ENCODE peak calls at places on chromosomes 5 and 9, in ten cellular contexts. One of them, this sample, is unnamed.

GRCh38 chr5:1763548-1763911 is 36.1 kb downstream of the MRPL36 start:
- DNase-seq in stimulated activated CD4-positive, alpha-beta T cell treated with anti-CD3 and anti-CD28 coated beads, Interleukin-1b, Interleukin-23, amount 100 ng/mL, for 4 hours: peak
- DNase-seq in adrenal gland: peak
- DNase-seq in midbrain: peak
- DNase-seq in choroid plexus epithelial cell: peak
- DNase-seq in epithelial cell of esophagus: peak
- DNase-seq in pancreas: no peak
- DNase-seq in D721Med: no peak
- DNase-seq in OCI-LY7: peak
- DNase-seq in cardiac fibroblast: peak
- DNase-seq in this sample: peak

GRCh38 chr5:91641730-91642350 is 258.7 kb upstream of the ARRDC3 start:
- DNase-seq in cardiac fibroblast: peak
- DNase-seq in OCI-LY7: peak
- DNase-seq in D721Med: no peak
- DNase-seq in epithelial cell of esophagus: peak
- DNase-seq in adrenal gland: no peak
- DNase-seq in pancreas: no peak
- DNase-seq in choroid plexus epithelial cell: peak
- DNase-seq in midbrain: peak
- DNase-seq in stimulated activated CD4-positive, alpha-beta T cell treated with anti-CD3 and anti-CD28 coated beads, Interleukin-1b, Interleukin-23, amount 100 ng/mL, for 4 hours: no peak
- DNase-seq in this sample: no peak

GRCh38 chr5:63931841-63932240 is 30.4 kb downstream of the HTR1A start:
- DNase-seq in choroid plexus epithelial cell: no peak
- DNase-seq in OCI-LY7: no peak
- DNase-seq in pancreas: no peak
- DNase-seq in D721Med: no peak
- DNase-seq in epithelial cell of esophagus: no peak
- DNase-seq in adrenal gland: no peak
- DNase-seq in cardiac fibroblast: no peak
- DNase-seq in midbrain: no peak
- DNase-seq in stimulated activated CD4-positive, alpha-beta T cell treated with anti-CD3 and anti-CD28 coated beads, Interleukin-1b, Interleukin-23, amount 100 ng/mL, for 4 hours: no peak
- DNase-seq in this sample: no peak

GRCh38 chr5:9766581-9766980 is 136.4 kb upstream of the TAS2R1 start:
- DNase-seq in OCI-LY7: no peak
- DNase-seq in pancreas: no peak
- DNase-seq in choroid plexus epithelial cell: peak
- DNase-seq in cardiac fibroblast: peak
- DNase-seq in adrenal gland: no peak
- DNase-seq in midbrain: no peak
- DNase-seq in stimulated activated CD4-positive, alpha-beta T cell treated with anti-CD3 and anti-CD28 coated beads, Interleukin-1b, Interleukin-23, amount 100 ng/mL, for 4 hours: no peak
- DNase-seq in epithelial cell of esophagus: peak
- DNase-seq in D721Med: no peak
- DNase-seq in this sample: no peak

GRCh38 chr5:123951204-123951977 is 439.4 kb downstream of the CSNK1G3 start:
- DNase-seq in choroid plexus epithelial cell: peak
- DNase-seq in stimulated activated CD4-positive, alpha-beta T cell treated with anti-CD3 and anti-CD28 coated beads, Interleukin-1b, Interleukin-23, amount 100 ng/mL, for 4 hours: no peak
- DNase-seq in OCI-LY7: no peak
- DNase-seq in midbrain: no peak
- DNase-seq in epithelial cell of esophagus: peak
- DNase-seq in cardiac fibroblast: peak
- DNase-seq in pancreas: no peak
- DNase-seq in D721Med: no peak
- DNase-seq in adrenal gland: no peak
- DNase-seq in this sample: no peak

GRCh38 chr9:90578116-90578815 is 64.4 kb downstream of the DIRAS2 start:
- DNase-seq in cardiac fibroblast: no peak
- DNase-seq in midbrain: no peak
- DNase-seq in pancreas: no peak
- DNase-seq in choroid plexus epithelial cell: no peak
- DNase-seq in stimulated activated CD4-positive, alpha-beta T cell treated with anti-CD3 and anti-CD28 coated beads, Interleukin-1b, Interleukin-23, amount 100 ng/mL, for 4 hours: no peak
- DNase-seq in OCI-LY7: no peak
- DNase-seq in D721Med: no peak
- DNase-seq in epithelial cell of esophagus: no peak
- DNase-seq in adrenal gland: no peak
- DNase-seq in this sample: no peak

GRCh38 chr5:196350-196749 is 5.1 kb downstream of the LRRC14B start:
- DNase-seq in choroid plexus epithelial cell: no peak
- DNase-seq in adrenal gland: no peak
- DNase-seq in OCI-LY7: no peak
- DNase-seq in pancreas: no peak
- DNase-seq in cardiac fibroblast: no peak
- DNase-seq in stimulated activated CD4-positive, alpha-beta T cell treated with anti-CD3 and anti-CD28 coated beads, Interleukin-1b, Interleukin-23, amount 100 ng/mL, for 4 hours: no peak
- DNase-seq in epithelial cell of esophagus: peak
- DNase-seq in midbrain: no peak
- DNase-seq in D721Med: no peak
- DNase-seq in this sample: no peak

GRCh38 chr5:15290953-15291352 is 209.0 kb upstream of the FBXL7 start:
- DNase-seq in D721Med: no peak
- DNase-seq in pancreas: no peak
- DNase-seq in OCI-LY7: no peak
- DNase-seq in epithelial cell of esophagus: no peak
- DNase-seq in adrenal gland: no peak
- DNase-seq in stimulated activated CD4-positive, alpha-beta T cell treated with anti-CD3 and anti-CD28 coated beads, Interleukin-1b, Interleukin-23, amount 100 ng/mL, for 4 hours: no peak
- DNase-seq in cardiac fibroblast: no peak
- DNase-seq in midbrain: no peak
- DNase-seq in choroid plexus epithelial cell: peak
- DNase-seq in this sample: no peak

GRCh38 chr9:94718936-94719335 is 7.6 kb upstream of the AOPEP start:
- DNase-seq in midbrain: no peak
- DNase-seq in stimulated activated CD4-positive, alpha-beta T cell treated with anti-CD3 and anti-CD28 coated beads, Interleukin-1b, Interleukin-23, amount 100 ng/mL, for 4 hours: no peak
- DNase-seq in pancreas: no peak
- DNase-seq in choroid plexus epithelial cell: no peak
- DNase-seq in OCI-LY7: no peak
- DNase-seq in adrenal gland: no peak
- DNase-seq in epithelial cell of esophagus: peak
- DNase-seq in cardiac fibroblast: no peak
- DNase-seq in D721Med: no peak
- DNase-seq in this sample: no peak

GRCh38 chr9:33263936-33264472 is 504 bp downstream of the BAG1 start:
- DNase-seq in adrenal gland: peak
- DNase-seq in stimulated activated CD4-positive, alpha-beta T cell treated with anti-CD3 and anti-CD28 coated beads, Interleukin-1b, Interleukin-23, amount 100 ng/mL, for 4 hours: peak
- DNase-seq in choroid plexus epithelial cell: peak
- DNase-seq in epithelial cell of esophagus: peak
- DNase-seq in pancreas: peak
- DNase-seq in cardiac fibroblast: no peak
- DNase-seq in D721Med: no peak
- DNase-seq in OCI-LY7: peak
- DNase-seq in midbrain: peak
- DNase-seq in this sample: no peak

GRCh38 chr9:105127863-105128220 is 116.6 kb upstream of the SLC44A1 start:
- DNase-seq in pancreas: no peak
- DNase-seq in adrenal gland: no peak
- DNase-seq in cardiac fibroblast: peak
- DNase-seq in epithelial cell of esophagus: peak
- DNase-seq in choroid plexus epithelial cell: peak
- DNase-seq in D721Med: no peak
- DNase-seq in stimulated activated CD4-positive, alpha-beta T cell treated with anti-CD3 and anti-CD28 coated beads, Interleukin-1b, Interleukin-23, amount 100 ng/mL, for 4 hours: no peak
- DNase-seq in midbrain: no peak
- DNase-seq in OCI-LY7: peak
- DNase-seq in this sample: no peak

GRCh38 chr9:102700936-102701335 is 294.2 kb upstream of the CYLC2 start:
- DNase-seq in pancreas: no peak
- DNase-seq in epithelial cell of esophagus: peak
- DNase-seq in stimulated activated CD4-positive, alpha-beta T cell treated with anti-CD3 and anti-CD28 coated beads, Interleukin-1b, Interleukin-23, amount 100 ng/mL, for 4 hours: no peak
- DNase-seq in OCI-LY7: no peak
- DNase-seq in D721Med: no peak
- DNase-seq in adrenal gland: no peak
- DNase-seq in cardiac fibroblast: no peak
- DNase-seq in midbrain: no peak
- DNase-seq in choroid plexus epithelial cell: no peak
- DNase-seq in this sample: no peak

GRCh38 chr5:76622973-76623596 is at the start of gene F2RL2:
- DNase-seq in cardiac fibroblast: peak
- DNase-seq in stimulated activated CD4-positive, alpha-beta T cell treated with anti-CD3 and anti-CD28 coated beads, Interleukin-1b, Interleukin-23, amount 100 ng/mL, for 4 hours: no peak
- DNase-seq in pancreas: no peak
- DNase-seq in adrenal gland: no peak
- DNase-seq in OCI-LY7: no peak
- DNase-seq in D721Med: no peak
- DNase-seq in choroid plexus epithelial cell: peak
- DNase-seq in epithelial cell of esophagus: peak
- DNase-seq in midbrain: no peak
- DNase-seq in this sample: no peak

GRCh38 chr9:79489241-79490000 is 82.3 kb upstream of the TLE4 start:
- DNase-seq in choroid plexus epithelial cell: peak
- DNase-seq in pancreas: peak
- DNase-seq in midbrain: peak
- DNase-seq in OCI-LY7: no peak
- DNase-seq in epithelial cell of esophagus: peak
- DNase-seq in D721Med: no peak
- DNase-seq in stimulated activated CD4-positive, alpha-beta T cell treated with anti-CD3 and anti-CD28 coated beads, Interleukin-1b, Interleukin-23, amount 100 ng/mL, for 4 hours: no peak
- DNase-seq in adrenal gland: no peak
- DNase-seq in cardiac fibroblast: peak
- DNase-seq in this sample: no peak

GRCh38 chr5:95219411-95219810 is 65.5 kb downstream of the MCTP1 start:
- DNase-seq in adrenal gland: no peak
- DNase-seq in epithelial cell of esophagus: no peak
- DNase-seq in stimulated activated CD4-positive, alpha-beta T cell treated with anti-CD3 and anti-CD28 coated beads, Interleukin-1b, Interleukin-23, amount 100 ng/mL, for 4 hours: no peak
- DNase-seq in cardiac fibroblast: no peak
- DNase-seq in D721Med: no peak
- DNase-seq in midbrain: no peak
- DNase-seq in choroid plexus epithelial cell: no peak
- DNase-seq in pancreas: no peak
- DNase-seq in OCI-LY7: no peak
- DNase-seq in this sample: no peak

This sample was measured in ovary.